ENCODE peak calls at places on chromosomes 13 and 19, in nine cellular contexts. One of them, this sample, is unnamed.

GRCh38 chr19:41218615-41219507 is at the start of gene AXL:
- DNase-seq in midbrain: peak
- DNase-seq in GM18507: no peak
- DNase-seq in fibroblast of lung: peak
- DNase-seq in progenitor cell of endocrine pancreas: peak
- DNase-seq in T follicular helper cell: no peak
- DNase-seq in choroid plexus epithelial cell: peak
- DNase-seq in hippocampal formation: peak
- DNase-seq in activated CD4-positive, alpha-beta memory T cell treated with anti-CD3 and anti-CD28 coated beads for 36 hours: no peak
- DNase-seq in this sample: no peak

GRCh38 chr19:3068071-3068470 is 5.8 kb upstream of the TLE5 start:
- DNase-seq in midbrain: no peak
- DNase-seq in GM18507: no peak
- DNase-seq in fibroblast of lung: no peak
- DNase-seq in progenitor cell of endocrine pancreas: peak
- DNase-seq in T follicular helper cell: no peak
- DNase-seq in choroid plexus epithelial cell: no peak
- DNase-seq in hippocampal formation: no peak
- DNase-seq in activated CD4-positive, alpha-beta memory T cell treated with anti-CD3 and anti-CD28 coated beads for 36 hours: no peak
- DNase-seq in this sample: no peak

GRCh38 chr13:87821512-87821911 is 150.3 kb downstream of the SLITRK5 start:
- DNase-seq in midbrain: no peak
- DNase-seq in GM18507: no peak
- DNase-seq in fibroblast of lung: no peak
- DNase-seq in progenitor cell of endocrine pancreas: no peak
- DNase-seq in T follicular helper cell: no peak
- DNase-seq in choroid plexus epithelial cell: no peak
- DNase-seq in hippocampal formation: no peak
- DNase-seq in activated CD4-positive, alpha-beta memory T cell treated with anti-CD3 and anti-CD28 coated beads for 36 hours: no peak
- DNase-seq in this sample: no peak

GRCh38 chr13:33441015-33441414 is 155.5 kb upstream of the STARD13 start:
- DNase-seq in midbrain: no peak
- DNase-seq in GM18507: no peak
- DNase-seq in fibroblast of lung: peak
- DNase-seq in progenitor cell of endocrine pancreas: no peak
- DNase-seq in T follicular helper cell: no peak
- DNase-seq in choroid plexus epithelial cell: peak
- DNase-seq in hippocampal formation: no peak
- DNase-seq in activated CD4-positive, alpha-beta memory T cell treated with anti-CD3 and anti-CD28 coated beads for 36 hours: no peak
- DNase-seq in this sample: no peak

GRCh38 chr19:4910594-4911273 is 1.4 kb downstream of the UHRF1 start:
- DNase-seq in midbrain: peak
- DNase-seq in GM18507: no peak
- DNase-seq in fibroblast of lung: peak
- DNase-seq in progenitor cell of endocrine pancreas: no peak
- DNase-seq in T follicular helper cell: no peak
- DNase-seq in choroid plexus epithelial cell: peak
- DNase-seq in hippocampal formation: no peak
- DNase-seq in activated CD4-positive, alpha-beta memory T cell treated with anti-CD3 and anti-CD28 coated beads for 36 hours: peak
- DNase-seq in this sample: no peak

GRCh38 chr13:39959497-39959896 is 304.0 kb downstream of the COG6 start:
- DNase-seq in midbrain: no peak
- DNase-seq in GM18507: no peak
- DNase-seq in fibroblast of lung: no peak
- DNase-seq in progenitor cell of endocrine pancreas: no peak
- DNase-seq in T follicular helper cell: no peak
- DNase-seq in choroid plexus epithelial cell: peak
- DNase-seq in hippocampal formation: no peak
- DNase-seq in activated CD4-positive, alpha-beta memory T cell treated with anti-CD3 and anti-CD28 coated beads for 36 hours: no peak
- DNase-seq in this sample: no peak

GRCh38 chr13:107650081-107650701 is 565.1 kb downstream of the LIG4 start:
- DNase-seq in midbrain: peak
- DNase-seq in GM18507: no peak
- DNase-seq in fibroblast of lung: peak
- DNase-seq in progenitor cell of endocrine pancreas: peak
- DNase-seq in T follicular helper cell: no peak
- DNase-seq in choroid plexus epithelial cell: peak
- DNase-seq in hippocampal formation: peak
- DNase-seq in activated CD4-positive, alpha-beta memory T cell treated with anti-CD3 and anti-CD28 coated beads for 36 hours: peak
- DNase-seq in this sample: no peak

GRCh38 chr19:13985771-13986347 is 20.3 kb downstream of the RFX1 start:
- DNase-seq in midbrain: no peak
- DNase-seq in GM18507: no peak
- DNase-seq in fibroblast of lung: no peak
- DNase-seq in progenitor cell of endocrine pancreas: no peak
- DNase-seq in T follicular helper cell: no peak
- DNase-seq in choroid plexus epithelial cell: no peak
- DNase-seq in hippocampal formation: no peak
- DNase-seq in activated CD4-positive, alpha-beta memory T cell treated with anti-CD3 and anti-CD28 coated beads for 36 hours: peak
- DNase-seq in this sample: no peak

GRCh38 chr13:19601749-19602725 is 31.4 kb upstream of the MPHOSPH8 start:
- DNase-seq in midbrain: no peak
- DNase-seq in GM18507: peak
- DNase-seq in fibroblast of lung: peak
- DNase-seq in progenitor cell of endocrine pancreas: peak
- DNase-seq in T follicular helper cell: no peak
- DNase-seq in choroid plexus epithelial cell: peak
- DNase-seq in hippocampal formation: no peak
- DNase-seq in activated CD4-positive, alpha-beta memory T cell treated with anti-CD3 and anti-CD28 coated beads for 36 hours: peak
- DNase-seq in this sample: peak

GRCh38 chr19:55493650-55494171 is 5.5 kb downstream of the SSC5D start:
- DNase-seq in midbrain: no peak
- DNase-seq in GM18507: no peak
- DNase-seq in fibroblast of lung: no peak
- DNase-seq in progenitor cell of endocrine pancreas: no peak
- DNase-seq in T follicular helper cell: no peak
- DNase-seq in choroid plexus epithelial cell: no peak
- DNase-seq in hippocampal formation: no peak
- DNase-seq in activated CD4-positive, alpha-beta memory T cell treated with anti-CD3 and anti-CD28 coated beads for 36 hours: no peak
- DNase-seq in this sample: no peak

GRCh38 chr13:55761986-55762385 is 1378.7 kb upstream of the PRR20A start:
- DNase-seq in midbrain: no peak
- DNase-seq in GM18507: no peak
- DNase-seq in fibroblast of lung: no peak
- DNase-seq in progenitor cell of endocrine pancreas: no peak
- DNase-seq in T follicular helper cell: no peak
- DNase-seq in choroid plexus epithelial cell: no peak
- DNase-seq in hippocampal formation: no peak
- DNase-seq in activated CD4-positive, alpha-beta memory T cell treated with anti-CD3 and anti-CD28 coated beads for 36 hours: no peak
- DNase-seq in this sample: no peak

GRCh38 chr13:45222919-45223318 is 22.1 kb upstream of the KCTD4 start:
- DNase-seq in midbrain: no peak
- DNase-seq in GM18507: no peak
- DNase-seq in fibroblast of lung: no peak
- DNase-seq in progenitor cell of endocrine pancreas: no peak
- DNase-seq in T follicular helper cell: no peak
- DNase-seq in choroid plexus epithelial cell: no peak
- DNase-seq in hippocampal formation: no peak
- DNase-seq in activated CD4-positive, alpha-beta memory T cell treated with anti-CD3 and anti-CD28 coated beads for 36 hours: no peak
- DNase-seq in this sample: no peak

GRCh38 chr13:108214511-108215383 is 589 bp downstream of the LIG4 start:
- DNase-seq in midbrain: no peak
- DNase-seq in GM18507: no peak
- DNase-seq in fibroblast of lung: no peak
- DNase-seq in progenitor cell of endocrine pancreas: no peak
- DNase-seq in T follicular helper cell: peak
- DNase-seq in choroid plexus epithelial cell: peak
- DNase-seq in hippocampal formation: no peak
- DNase-seq in activated CD4-positive, alpha-beta memory T cell treated with anti-CD3 and anti-CD28 coated beads for 36 hours: no peak
- DNase-seq in this sample: no peak

GRCh38 chr19:11397089-11397610 is 13.0 kb upstream of the EPOR start:
- DNase-seq in midbrain: no peak
- DNase-seq in GM18507: no peak
- DNase-seq in fibroblast of lung: no peak
- DNase-seq in progenitor cell of endocrine pancreas: no peak
- DNase-seq in T follicular helper cell: no peak
- DNase-seq in choroid plexus epithelial cell: no peak
- DNase-seq in hippocampal formation: no peak
- DNase-seq in activated CD4-positive, alpha-beta memory T cell treated with anti-CD3 and anti-CD28 coated beads for 36 hours: no peak
- DNase-seq in this sample: no peak

GRCh38 chr13:60328073-60328472 is 68.9 kb upstream of the TDRD3 start:
- DNase-seq in midbrain: no peak
- DNase-seq in GM18507: no peak
- DNase-seq in fibroblast of lung: no peak
- DNase-seq in progenitor cell of endocrine pancreas: no peak
- DNase-seq in T follicular helper cell: no peak
- DNase-seq in choroid plexus epithelial cell: peak
- DNase-seq in hippocampal formation: no peak
- DNase-seq in activated CD4-positive, alpha-beta memory T cell treated with anti-CD3 and anti-CD28 coated beads for 36 hours: no peak
- DNase-seq in this sample: no peak

GRCh38 chr13:36571444-36571843 is 102.4 kb upstream of the SERTM1 start:
- DNase-seq in midbrain: no peak
- DNase-seq in GM18507: no peak
- DNase-seq in fibroblast of lung: no peak
- DNase-seq in progenitor cell of endocrine pancreas: no peak
- DNase-seq in T follicular helper cell: no peak
- DNase-seq in choroid plexus epithelial cell: no peak
- DNase-seq in hippocampal formation: no peak
- DNase-seq in activated CD4-positive, alpha-beta memory T cell treated with anti-CD3 and anti-CD28 coated beads for 36 hours: no peak
- DNase-seq in this sample: no peak

GRCh38 chr13:21043898-21044297 is 17.5 kb downstream of the LATS2 start:
- DNase-seq in midbrain: no peak
- DNase-seq in GM18507: no peak
- DNase-seq in fibroblast of lung: peak
- DNase-seq in progenitor cell of endocrine pancreas: no peak
- DNase-seq in T follicular helper cell: no peak
- DNase-seq in choroid plexus epithelial cell: peak
- DNase-seq in hippocampal formation: no peak
- DNase-seq in activated CD4-positive, alpha-beta memory T cell treated with anti-CD3 and anti-CD28 coated beads for 36 hours: no peak
- DNase-seq in this sample: no peak

GRCh38 chr19:19033176-19033425 is 216 bp downstream of the SUGP2 start:
- DNase-seq in midbrain: no peak
- DNase-seq in GM18507: no peak
- DNase-seq in fibroblast of lung: no peak
- DNase-seq in progenitor cell of endocrine pancreas: no peak
- DNase-seq in T follicular helper cell: no peak
- DNase-seq in choroid plexus epithelial cell: no peak
- DNase-seq in hippocampal formation: no peak
- DNase-seq in activated CD4-positive, alpha-beta memory T cell treated with anti-CD3 and anti-CD28 coated beads for 36 hours: no peak
- DNase-seq in this sample: no peak

GRCh38 chr13:36758345-36758744 is 60.7 kb upstream of the RFXAP start:
- DNase-seq in midbrain: no peak
- DNase-seq in GM18507: no peak
- DNase-seq in fibroblast of lung: no peak
- DNase-seq in progenitor cell of endocrine pancreas: no peak
- DNase-seq in T follicular helper cell: no peak
- DNase-seq in choroid plexus epithelial cell: no peak
- DNase-seq in hippocampal formation: no peak
- DNase-seq in activated CD4-positive, alpha-beta memory T cell treated with anti-CD3 and anti-CD28 coated beads for 36 hours: no peak
- DNase-seq in this sample: no peak

GRCh38 chr13:103663996-103664395 is 597.8 kb upstream of the SLC10A2 start:
- DNase-seq in midbrain: no peak
- DNase-seq in GM18507: no peak
- DNase-seq in fibroblast of lung: no peak
- DNase-seq in progenitor cell of endocrine pancreas: no peak
- DNase-seq in T follicular helper cell: no peak
- DNase-seq in choroid plexus epithelial cell: no peak
- DNase-seq in hippocampal formation: no peak
- DNase-seq in activated CD4-positive, alpha-beta memory T cell treated with anti-CD3 and anti-CD28 coated beads for 36 hours: no peak
- DNase-seq in this sample: no peak

GRCh38 chr13:36385471-36385870 is 39.3 kb upstream of the SPART start:
- DNase-seq in midbrain: no peak
- DNase-seq in GM18507: no peak
- DNase-seq in fibroblast of lung: peak
- DNase-seq in progenitor cell of endocrine pancreas: no peak
- DNase-seq in T follicular helper cell: no peak
- DNase-seq in choroid plexus epithelial cell: peak
- DNase-seq in hippocampal formation: no peak
- DNase-seq in activated CD4-positive, alpha-beta memory T cell treated with anti-CD3 and anti-CD28 coated beads for 36 hours: no peak
- DNase-seq in this sample: no peak

GRCh38 chr19:17488593-17489391 is 18.5 kb downstream of the SLC27A1 start:
- DNase-seq in midbrain: no peak
- DNase-seq in GM18507: no peak
- DNase-seq in fibroblast of lung: no peak
- DNase-seq in progenitor cell of endocrine pancreas: peak
- DNase-seq in T follicular helper cell: peak
- DNase-seq in choroid plexus epithelial cell: no peak
- DNase-seq in hippocampal formation: no peak
- DNase-seq in activated CD4-positive, alpha-beta memory T cell treated with anti-CD3 and anti-CD28 coated beads for 36 hours: peak
- DNase-seq in this sample: peak

GRCh38 chr19:4197625-4198466 is 15.4 kb downstream of the ANKRD24 start:
- DNase-seq in midbrain: no peak
- DNase-seq in GM18507: no peak
- DNase-seq in fibroblast of lung: peak
- DNase-seq in progenitor cell of endocrine pancreas: no peak
- DNase-seq in T follicular helper cell: no peak
- DNase-seq in choroid plexus epithelial cell: no peak
- DNase-seq in hippocampal formation: no peak
- DNase-seq in activated CD4-positive, alpha-beta memory T cell treated with anti-CD3 and anti-CD28 coated beads for 36 hours: peak
- DNase-seq in this sample: no peak

GRCh38 chr19:10168386-10168948 is 26.3 kb downstream of the DNMT1 start:
- DNase-seq in midbrain: no peak
- DNase-seq in GM18507: no peak
- DNase-seq in fibroblast of lung: no peak
- DNase-seq in progenitor cell of endocrine pancreas: no peak
- DNase-seq in T follicular helper cell: no peak
- DNase-seq in choroid plexus epithelial cell: no peak
- DNase-seq in hippocampal formation: no peak
- DNase-seq in activated CD4-positive, alpha-beta memory T cell treated with anti-CD3 and anti-CD28 coated beads for 36 hours: no peak
- DNase-seq in this sample: no peak

GRCh38 chr13:47798194-47798593 is 202.9 kb downstream of the SUCLA2 start:
- DNase-seq in midbrain: no peak
- DNase-seq in GM18507: no peak
- DNase-seq in fibroblast of lung: no peak
- DNase-seq in progenitor cell of endocrine pancreas: no peak
- DNase-seq in T follicular helper cell: no peak
- DNase-seq in choroid plexus epithelial cell: no peak
- DNase-seq in hippocampal formation: no peak
- DNase-seq in activated CD4-positive, alpha-beta memory T cell treated with anti-CD3 and anti-CD28 coated beads for 36 hours: no peak
- DNase-seq in this sample: no peak

GRCh38 chr19:2015611-2015950 is at the start of gene BTBD2:
- DNase-seq in midbrain: peak
- DNase-seq in GM18507: no peak
- DNase-seq in fibroblast of lung: peak
- DNase-seq in progenitor cell of endocrine pancreas: no peak
- DNase-seq in T follicular helper cell: peak
- DNase-seq in choroid plexus epithelial cell: peak
- DNase-seq in hippocampal formation: peak
- DNase-seq in activated CD4-positive, alpha-beta memory T cell treated with anti-CD3 and anti-CD28 coated beads for 36 hours: peak
- DNase-seq in this sample: no peak

This sample was measured in GM12892.